ENCODE peak calls at places on chromosomes 16 and 17, in eight cellular contexts. One of them, this sample, is unnamed.

GRCh38 chr16:11249233-11250061 is 6.6 kb downstream of the SOCS1 start:
- DNase-seq in activated T-cell treated with anti-CD3 and anti-CD28 coated beads, Interleukin-2, amount 50 U/mL, for 72 hours: no peak
- DNase-seq in AG04450: no peak
- DNase-seq in transverse colon: no peak
- DNase-seq in body of pancreas: no peak
- DNase-seq in stimulated activated CD8-positive, alpha-beta memory T cell treated with anti-CD3 and anti-CD28 coated beads, Interleukin-12 subunit alpha, Interleukin-12 subunit beta, amount 100 ng/mL, for 4 hours: no peak
- DNase-seq in stimulated activated naive CD4-positive, alpha-beta T cell treated with Interleukin-2 at 50 U/mL for 16 hours: no peak
- DNase-seq in right atrium auricular region: no peak
- DNase-seq in this sample: no peak

GRCh38 chr16:57751539-57752202 is 16.1 kb downstream of the KATNB1 start:
- DNase-seq in stimulated activated CD8-positive, alpha-beta memory T cell treated with anti-CD3 and anti-CD28 coated beads, Interleukin-12 subunit alpha, Interleukin-12 subunit beta, amount 100 ng/mL, for 4 hours: no peak
- DNase-seq in right atrium auricular region: no peak
- DNase-seq in body of pancreas: no peak
- DNase-seq in activated T-cell treated with anti-CD3 and anti-CD28 coated beads, Interleukin-2, amount 50 U/mL, for 72 hours: no peak
- DNase-seq in stimulated activated naive CD4-positive, alpha-beta T cell treated with Interleukin-2 at 50 U/mL for 16 hours: no peak
- DNase-seq in transverse colon: no peak
- DNase-seq in AG04450: no peak
- DNase-seq in this sample: no peak

GRCh38 chr17:9628509-9628908 is 16.8 kb upstream of the USP43 start:
- DNase-seq in activated T-cell treated with anti-CD3 and anti-CD28 coated beads, Interleukin-2, amount 50 U/mL, for 72 hours: no peak
- DNase-seq in right atrium auricular region: no peak
- DNase-seq in stimulated activated naive CD4-positive, alpha-beta T cell treated with Interleukin-2 at 50 U/mL for 16 hours: no peak
- DNase-seq in stimulated activated CD8-positive, alpha-beta memory T cell treated with anti-CD3 and anti-CD28 coated beads, Interleukin-12 subunit alpha, Interleukin-12 subunit beta, amount 100 ng/mL, for 4 hours: no peak
- DNase-seq in body of pancreas: no peak
- DNase-seq in AG04450: no peak
- DNase-seq in transverse colon: peak; percentile 46
- DNase-seq in this sample: no peak

GRCh38 chr16:54412777-54413455 is 126.3 kb upstream of the IRX3 start:
- DNase-seq in stimulated activated naive CD4-positive, alpha-beta T cell treated with Interleukin-2 at 50 U/mL for 16 hours: no peak
- DNase-seq in activated T-cell treated with anti-CD3 and anti-CD28 coated beads, Interleukin-2, amount 50 U/mL, for 72 hours: no peak
- DNase-seq in AG04450: no peak
- DNase-seq in body of pancreas: no peak
- DNase-seq in right atrium auricular region: no peak
- DNase-seq in stimulated activated CD8-positive, alpha-beta memory T cell treated with anti-CD3 and anti-CD28 coated beads, Interleukin-12 subunit alpha, Interleukin-12 subunit beta, amount 100 ng/mL, for 4 hours: no peak
- DNase-seq in transverse colon: no peak
- DNase-seq in this sample: no peak

GRCh38 chr16:31455601-31456314 is 3.5 kb upstream of the ARMC5 start:
- DNase-seq in transverse colon: no peak
- DNase-seq in stimulated activated CD8-positive, alpha-beta memory T cell treated with anti-CD3 and anti-CD28 coated beads, Interleukin-12 subunit alpha, Interleukin-12 subunit beta, amount 100 ng/mL, for 4 hours: no peak
- DNase-seq in body of pancreas: no peak
- DNase-seq in stimulated activated naive CD4-positive, alpha-beta T cell treated with Interleukin-2 at 50 U/mL for 16 hours: no peak
- DNase-seq in right atrium auricular region: no peak
- DNase-seq in AG04450: no peak
- DNase-seq in activated T-cell treated with anti-CD3 and anti-CD28 coated beads, Interleukin-2, amount 50 U/mL, for 72 hours: peak; percentile 41
- DNase-seq in this sample: no peak

GRCh38 chr17:80425835-80426426 is 11.0 kb downstream of the ENDOV start:
- DNase-seq in body of pancreas: no peak
- DNase-seq in activated T-cell treated with anti-CD3 and anti-CD28 coated beads, Interleukin-2, amount 50 U/mL, for 72 hours: no peak
- DNase-seq in stimulated activated CD8-positive, alpha-beta memory T cell treated with anti-CD3 and anti-CD28 coated beads, Interleukin-12 subunit alpha, Interleukin-12 subunit beta, amount 100 ng/mL, for 4 hours: no peak
- DNase-seq in stimulated activated naive CD4-positive, alpha-beta T cell treated with Interleukin-2 at 50 U/mL for 16 hours: no peak
- DNase-seq in AG04450: no peak
- DNase-seq in right atrium auricular region: no peak
- DNase-seq in transverse colon: no peak
- DNase-seq in this sample: no peak

GRCh38 chr17:46741122-46741725 is 77.3 kb downstream of the WNT3 start:
- DNase-seq in stimulated activated CD8-positive, alpha-beta memory T cell treated with anti-CD3 and anti-CD28 coated beads, Interleukin-12 subunit alpha, Interleukin-12 subunit beta, amount 100 ng/mL, for 4 hours: no peak
- DNase-seq in right atrium auricular region: no peak
- DNase-seq in body of pancreas: no peak
- DNase-seq in AG04450: no peak
- DNase-seq in transverse colon: no peak
- DNase-seq in activated T-cell treated with anti-CD3 and anti-CD28 coated beads, Interleukin-2, amount 50 U/mL, for 72 hours: no peak
- DNase-seq in stimulated activated naive CD4-positive, alpha-beta T cell treated with Interleukin-2 at 50 U/mL for 16 hours: no peak
- DNase-seq in this sample: no peak

GRCh38 chr17:75691371-75692290 is 24.5 kb downstream of the SAP30BP start:
- DNase-seq in body of pancreas: peak; percentile 65
- DNase-seq in transverse colon: no peak
- DNase-seq in right atrium auricular region: no peak
- DNase-seq in AG04450: no peak
- DNase-seq in stimulated activated naive CD4-positive, alpha-beta T cell treated with Interleukin-2 at 50 U/mL for 16 hours: no peak
- DNase-seq in stimulated activated CD8-positive, alpha-beta memory T cell treated with anti-CD3 and anti-CD28 coated beads, Interleukin-12 subunit alpha, Interleukin-12 subunit beta, amount 100 ng/mL, for 4 hours: no peak
- DNase-seq in activated T-cell treated with anti-CD3 and anti-CD28 coated beads, Interleukin-2, amount 50 U/mL, for 72 hours: peak; percentile 72
- DNase-seq in this sample: peak; percentile 56

GRCh38 chr17:4833941-4834501 is 881 bp downstream of the MINK1 start:
- DNase-seq in activated T-cell treated with anti-CD3 and anti-CD28 coated beads, Interleukin-2, amount 50 U/mL, for 72 hours: no peak
- DNase-seq in transverse colon: peak; percentile 47
- DNase-seq in body of pancreas: peak; percentile 17
- DNase-seq in right atrium auricular region: peak; percentile 61
- DNase-seq in AG04450: peak; percentile 52
- DNase-seq in stimulated activated CD8-positive, alpha-beta memory T cell treated with anti-CD3 and anti-CD28 coated beads, Interleukin-12 subunit alpha, Interleukin-12 subunit beta, amount 100 ng/mL, for 4 hours: no peak
- DNase-seq in stimulated activated naive CD4-positive, alpha-beta T cell treated with Interleukin-2 at 50 U/mL for 16 hours: no peak
- DNase-seq in this sample: no peak

GRCh38 chr17:59627269-59627668 is 7.6 kb downstream of the CLTC start:
- DNase-seq in activated T-cell treated with anti-CD3 and anti-CD28 coated beads, Interleukin-2, amount 50 U/mL, for 72 hours: no peak
- DNase-seq in stimulated activated naive CD4-positive, alpha-beta T cell treated with Interleukin-2 at 50 U/mL for 16 hours: no peak
- DNase-seq in AG04450: no peak
- DNase-seq in right atrium auricular region: no peak
- DNase-seq in stimulated activated CD8-positive, alpha-beta memory T cell treated with anti-CD3 and anti-CD28 coated beads, Interleukin-12 subunit alpha, Interleukin-12 subunit beta, amount 100 ng/mL, for 4 hours: no peak
- DNase-seq in body of pancreas: no peak
- DNase-seq in transverse colon: no peak
- DNase-seq in this sample: no peak

GRCh38 chr16:57801098-57801855 is 1.0 kb downstream of the KIFC3 start:
- DNase-seq in stimulated activated naive CD4-positive, alpha-beta T cell treated with Interleukin-2 at 50 U/mL for 16 hours: no peak
- DNase-seq in right atrium auricular region: no peak
- DNase-seq in AG04450: peak; percentile 42
- DNase-seq in activated T-cell treated with anti-CD3 and anti-CD28 coated beads, Interleukin-2, amount 50 U/mL, for 72 hours: no peak
- DNase-seq in stimulated activated CD8-positive, alpha-beta memory T cell treated with anti-CD3 and anti-CD28 coated beads, Interleukin-12 subunit alpha, Interleukin-12 subunit beta, amount 100 ng/mL, for 4 hours: no peak
- DNase-seq in transverse colon: no peak
- DNase-seq in body of pancreas: no peak
- DNase-seq in this sample: no peak

GRCh38 chr16:57786632-57787518 is 15.4 kb downstream of the KIFC3 start:
- DNase-seq in body of pancreas: no peak
- DNase-seq in activated T-cell treated with anti-CD3 and anti-CD28 coated beads, Interleukin-2, amount 50 U/mL, for 72 hours: no peak
- DNase-seq in stimulated activated naive CD4-positive, alpha-beta T cell treated with Interleukin-2 at 50 U/mL for 16 hours: no peak
- DNase-seq in AG04450: no peak
- DNase-seq in stimulated activated CD8-positive, alpha-beta memory T cell treated with anti-CD3 and anti-CD28 coated beads, Interleukin-12 subunit alpha, Interleukin-12 subunit beta, amount 100 ng/mL, for 4 hours: no peak
- DNase-seq in transverse colon: peak; percentile 30
- DNase-seq in right atrium auricular region: peak; percentile 90
- DNase-seq in this sample: no peak

GRCh38 chr16:369866-370436 is 387 bp downstream of the MRPL28 start:
- DNase-seq in stimulated activated naive CD4-positive, alpha-beta T cell treated with Interleukin-2 at 50 U/mL for 16 hours: no peak
- DNase-seq in transverse colon: no peak
- DNase-seq in AG04450: no peak
- DNase-seq in right atrium auricular region: no peak
- DNase-seq in stimulated activated CD8-positive, alpha-beta memory T cell treated with anti-CD3 and anti-CD28 coated beads, Interleukin-12 subunit alpha, Interleukin-12 subunit beta, amount 100 ng/mL, for 4 hours: no peak
- DNase-seq in activated T-cell treated with anti-CD3 and anti-CD28 coated beads, Interleukin-2, amount 50 U/mL, for 72 hours: no peak
- DNase-seq in body of pancreas: no peak
- DNase-seq in this sample: no peak